ENCODE peak calls at places on chromosomes 3 and 15, in nine cellular contexts. B is activated T-cell treated with anti-CD3 and anti-CD28 coated beads for 24 hours; V is fibroblast of villous mesenchyme; T is stimulated activated CD4-positive, alpha-beta T cell treated with anti-CD3 and anti-CD28 coated beads, Interleukin-1b, Interleukin-23, amount 100 ng/mL, for 48 hours; U is KG1; F is occipital lobe; W is AG08396; H is EH; S is NCI-H1105 treated with DMSO at 0.1 percent for 48 hours. J is an unnamed sample.

GRCh38 chr3:147799601-147800000 is 390.4 kb downstream of the ZIC1 start:
- DNase-seq in B (no peak), V (no peak), T (no peak), U (no peak), F (no peak), W (no peak), H (no peak), S (no peak), J (no peak)

GRCh38 chr3:183711516-183711915 is 13.9 kb downstream of the YEATS2 start:
- DNase-seq in B (no peak), V (peak), T (no peak), U (no peak), F (no peak), W (no peak), H (no peak), S (no peak), J (no peak)

GRCh38 chr15:86178845-86179244 is 99.2 kb downstream of the AGBL1 start:
- DNase-seq in B (no peak), V (no peak), T (no peak), U (no peak), F (no peak), W (no peak), H (no peak), S (peak), J (no peak)

GRCh38 chr3:54888873-54889272 is 39.0 kb downstream of the LRTM1 start:
- DNase-seq in B (no peak), V (peak), T (no peak), U (no peak), F (no peak), W (no peak), H (peak), S (no peak), J (no peak)

GRCh38 chr3:19348929-19349564 is 200.7 kb downstream of the KCNH8 start:
- DNase-seq in B (no peak), V (peak), T (no peak), U (no peak), F (no peak), W (peak), H (no peak), S (no peak), J (no peak)

GRCh38 chr15:49169880-49170597 is at the start of gene GALK2:
- DNase-seq in B (peak), V (peak), T (peak), U (peak), F (peak), W (peak), H (peak), S (peak), J (peak)

GRCh38 chr3:8237893-8238292 is 263.7 kb upstream of the LMCD1 start:
- DNase-seq in B (no peak), V (no peak), T (no peak), U (no peak), F (no peak), W (no peak), H (no peak), S (no peak), J (no peak)

GRCh38 chr3:101976473-101976872 is 127.2 kb downstream of the NFKBIZ start:
- DNase-seq in B (no peak), V (peak), T (no peak), U (no peak), F (no peak), W (no peak), H (peak), S (peak), J (no peak)

GRCh38 chr15:63502843-63503738 is 1.3 kb upstream of the USP3 start:
- DNase-seq in B (peak), V (peak), T (peak), U (peak), F (peak), W (peak), H (peak), S (no peak), J (peak)

GRCh38 chr3:121463745-121464144 is 82.0 kb downstream of the POLQ start:
- DNase-seq in B (no peak), V (no peak), T (no peak), U (no peak), F (no peak), W (no peak), H (no peak), S (no peak), J (no peak)

GRCh38 chr3:33787328-33788009 is 11.0 kb upstream of the PDCD6IP start:
- DNase-seq in B (peak), V (peak), T (peak), U (peak), F (peak), W (peak), H (peak), S (peak), J (peak)

GRCh38 chr15:35583863-35584528 is 38.0 kb upstream of the DPH6 start:
- DNase-seq in B (no peak), V (peak), T (no peak), U (no peak), F (no peak), W (no peak), H (no peak), S (no peak), J (no peak)

J was measured in coronary artery.